ENCODE peak calls at places on chromosomes 12 and 14, in five cellular contexts. One of them, this sample, is unnamed.

GRCh38 chr14:68482772-68483395 is 310.0 kb downstream of the ZFP36L1 start:
- DNase-seq in upper lobe of right lung: no peak
- DNase-seq in neural progenitor cell: no peak
- DNase-seq in dorsolateral prefrontal cortex: no peak
- DNase-seq in NB4: no peak
- DNase-seq in this sample: no peak

GRCh38 chr14:85531594-85532391 is 1.8 kb downstream of the FLRT2 start:
- DNase-seq in upper lobe of right lung: peak; percentile 74
- DNase-seq in neural progenitor cell: peak; percentile 67
- DNase-seq in dorsolateral prefrontal cortex: peak; percentile 73
- DNase-seq in NB4: no peak
- DNase-seq in this sample: peak; percentile 51

GRCh38 chr12:6956332-6956727 is 5.2 kb downstream of the PTPN6 start:
- DNase-seq in upper lobe of right lung: peak; percentile 72
- DNase-seq in neural progenitor cell: no peak
- DNase-seq in dorsolateral prefrontal cortex: no peak
- DNase-seq in NB4: no peak
- DNase-seq in this sample: no peak

GRCh38 chr12:24554612-24555300 is 394.1 kb downstream of the BCAT1 start:
- DNase-seq in upper lobe of right lung: no peak
- DNase-seq in neural progenitor cell: no peak
- DNase-seq in dorsolateral prefrontal cortex: no peak
- DNase-seq in NB4: no peak
- DNase-seq in this sample: no peak

GRCh38 chr12:107360033-107360432 is 266.7 kb upstream of the CRY1 start:
- DNase-seq in upper lobe of right lung: no peak
- DNase-seq in neural progenitor cell: no peak
- DNase-seq in dorsolateral prefrontal cortex: no peak
- DNase-seq in NB4: no peak
- DNase-seq in this sample: no peak

GRCh38 chr14:60981626-60982455 is 796 bp downstream of the SLC38A6 start:
- DNase-seq in upper lobe of right lung: no peak
- DNase-seq in neural progenitor cell: peak; percentile 19
- DNase-seq in dorsolateral prefrontal cortex: no peak
- DNase-seq in NB4: peak; percentile 25
- DNase-seq in this sample: no peak

GRCh38 chr12:114625294-114625851 is 58.6 kb downstream of the TBX3 start:
- DNase-seq in upper lobe of right lung: no peak
- DNase-seq in neural progenitor cell: peak; percentile 83
- DNase-seq in dorsolateral prefrontal cortex: no peak
- DNase-seq in NB4: peak; percentile 66
- DNase-seq in this sample: no peak

GRCh38 chr14:58796201-58796600 is 158.4 kb downstream of the DACT1 start:
- DNase-seq in upper lobe of right lung: no peak
- DNase-seq in neural progenitor cell: no peak
- DNase-seq in dorsolateral prefrontal cortex: no peak
- DNase-seq in NB4: no peak
- DNase-seq in this sample: no peak

GRCh38 chr14:95504135-95505029 is 12.1 kb downstream of the SYNE3 start:
- DNase-seq in upper lobe of right lung: no peak
- DNase-seq in neural progenitor cell: no peak
- DNase-seq in dorsolateral prefrontal cortex: no peak
- DNase-seq in NB4: no peak
- DNase-seq in this sample: no peak

GRCh38 chr12:21839776-21840175 is 65.3 kb upstream of the KCNJ8 start:
- DNase-seq in upper lobe of right lung: no peak
- DNase-seq in neural progenitor cell: no peak
- DNase-seq in dorsolateral prefrontal cortex: no peak
- DNase-seq in NB4: no peak
- DNase-seq in this sample: no peak

GRCh38 chr12:109393437-109394345 is 46.0 kb downstream of the MYO1H start:
- DNase-seq in upper lobe of right lung: no peak
- DNase-seq in neural progenitor cell: peak; percentile 67
- DNase-seq in dorsolateral prefrontal cortex: peak; percentile 31
- DNase-seq in NB4: peak; percentile 75
- DNase-seq in this sample: no peak

GRCh38 chr12:40101747-40102146 is 4.1 kb downstream of the SLC2A13 start:
- DNase-seq in upper lobe of right lung: no peak
- DNase-seq in neural progenitor cell: no peak
- DNase-seq in dorsolateral prefrontal cortex: no peak
- DNase-seq in NB4: no peak
- DNase-seq in this sample: no peak

GRCh38 chr14:68683326-68683725 is 109.5 kb downstream of the ZFP36L1 start:
- DNase-seq in upper lobe of right lung: peak; percentile 36
- DNase-seq in neural progenitor cell: no peak
- DNase-seq in dorsolateral prefrontal cortex: peak; percentile 39
- DNase-seq in NB4: peak; percentile 75
- DNase-seq in this sample: no peak

GRCh38 chr12:47811581-47812484 is 7.9 kb downstream of the HDAC7 start:
- DNase-seq in upper lobe of right lung: no peak
- DNase-seq in neural progenitor cell: no peak
- DNase-seq in dorsolateral prefrontal cortex: no peak
- DNase-seq in NB4: peak; percentile 43
- DNase-seq in this sample: no peak

GRCh38 chr12:105960319-105961076 is 178.3 kb downstream of the NUAK1 start:
- DNase-seq in upper lobe of right lung: no peak
- DNase-seq in neural progenitor cell: no peak
- DNase-seq in dorsolateral prefrontal cortex: no peak
- DNase-seq in NB4: no peak
- DNase-seq in this sample: peak; percentile 64

GRCh38 chr12:105980048-105980447 is 158.7 kb downstream of the NUAK1 start:
- DNase-seq in upper lobe of right lung: no peak
- DNase-seq in neural progenitor cell: no peak
- DNase-seq in dorsolateral prefrontal cortex: no peak
- DNase-seq in NB4: no peak
- DNase-seq in this sample: no peak

GRCh38 chr12:3746758-3747157 is 6.2 kb downstream of the CRACR2A start:
- DNase-seq in upper lobe of right lung: no peak
- DNase-seq in neural progenitor cell: no peak
- DNase-seq in dorsolateral prefrontal cortex: no peak
- DNase-seq in NB4: no peak
- DNase-seq in this sample: no peak

GRCh38 chr14:32980178-32980886 is 41.7 kb downstream of the NPAS3 start:
- DNase-seq in upper lobe of right lung: no peak
- DNase-seq in neural progenitor cell: no peak
- DNase-seq in dorsolateral prefrontal cortex: no peak
- DNase-seq in NB4: no peak
- DNase-seq in this sample: no peak

GRCh38 chr12:127785936-127786335 is 481.0 kb upstream of the TMEM132C start:
- DNase-seq in upper lobe of right lung: no peak
- DNase-seq in neural progenitor cell: no peak
- DNase-seq in dorsolateral prefrontal cortex: no peak
- DNase-seq in NB4: no peak
- DNase-seq in this sample: no peak

GRCh38 chr14:70648374-70648773 is 6.7 kb downstream of the TTC9 start:
- DNase-seq in upper lobe of right lung: no peak
- DNase-seq in neural progenitor cell: no peak
- DNase-seq in dorsolateral prefrontal cortex: no peak
- DNase-seq in NB4: no peak
- DNase-seq in this sample: no peak

GRCh38 chr12:64825143-64826011 is 930 bp downstream of the TBC1D30 start:
- DNase-seq in upper lobe of right lung: peak; percentile 67
- DNase-seq in neural progenitor cell: peak; percentile 31
- DNase-seq in dorsolateral prefrontal cortex: peak; percentile 29
- DNase-seq in NB4: no peak
- DNase-seq in this sample: no peak

GRCh38 chr12:21818627-21819026 is 44.1 kb upstream of the KCNJ8 start:
- DNase-seq in upper lobe of right lung: no peak
- DNase-seq in neural progenitor cell: no peak
- DNase-seq in dorsolateral prefrontal cortex: no peak
- DNase-seq in NB4: no peak
- DNase-seq in this sample: no peak

GRCh38 chr12:113097716-113098427 is 37.7 kb downstream of the RASAL1 start:
- DNase-seq in upper lobe of right lung: no peak
- DNase-seq in neural progenitor cell: peak; percentile 74
- DNase-seq in dorsolateral prefrontal cortex: peak; percentile 91
- DNase-seq in NB4: no peak
- DNase-seq in this sample: no peak

GRCh38 chr12:4164591-4165558 is 108.7 kb upstream of the CCND2 start:
- DNase-seq in upper lobe of right lung: peak; percentile 66
- DNase-seq in neural progenitor cell: peak; percentile 66
- DNase-seq in dorsolateral prefrontal cortex: peak; percentile 40
- DNase-seq in NB4: peak; percentile 67
- DNase-seq in this sample: peak; percentile 50

GRCh38 chr12:51874486-51874885 is 13.4 kb upstream of the ANKRD33 start:
- DNase-seq in upper lobe of right lung: peak; percentile 30
- DNase-seq in neural progenitor cell: no peak
- DNase-seq in dorsolateral prefrontal cortex: no peak
- DNase-seq in NB4: no peak
- DNase-seq in this sample: no peak

GRCh38 chr14:32374155-32374554 is 45.1 kb downstream of the AKAP6 start:
- DNase-seq in upper lobe of right lung: no peak
- DNase-seq in neural progenitor cell: no peak
- DNase-seq in dorsolateral prefrontal cortex: no peak
- DNase-seq in NB4: no peak
- DNase-seq in this sample: no peak

GRCh38 chr12:24767016-24767415 is 181.9 kb downstream of the BCAT1 start:
- DNase-seq in upper lobe of right lung: no peak
- DNase-seq in neural progenitor cell: no peak
- DNase-seq in dorsolateral prefrontal cortex: no peak
- DNase-seq in NB4: no peak
- DNase-seq in this sample: no peak

DNA sequence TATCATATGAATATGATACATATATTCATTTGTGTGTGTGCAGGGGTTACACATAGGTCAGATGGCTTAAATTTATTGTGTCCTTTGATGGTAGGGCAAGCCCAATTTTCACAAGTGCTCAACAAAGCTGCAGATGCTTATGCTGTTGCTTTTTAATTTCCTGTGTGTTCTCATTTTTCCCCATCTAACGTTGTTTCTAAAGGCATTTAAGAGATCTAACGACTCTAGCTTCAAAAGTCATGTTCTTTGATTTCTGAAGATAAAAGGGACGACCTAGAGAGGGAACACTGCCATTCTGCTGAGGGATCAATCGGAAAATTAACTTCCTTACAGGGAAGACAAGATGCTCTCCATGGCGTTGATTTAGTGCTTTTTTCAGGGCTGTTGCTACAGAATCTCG is 79.1 kb upstream of the GNG2 start:
- DNase-seq in upper lobe of right lung: no peak
- DNase-seq in neural progenitor cell: no peak
- DNase-seq in dorsolateral prefrontal cortex: no peak
- DNase-seq in NB4: no peak
- DNase-seq in this sample: no peak
- H3K4me3 ChIP-seq in upper lobe of right lung: no peak overlapping the region
- H3K4me3 ChIP-seq in neural progenitor cell: no peak overlapping the region
- H3K4me3 ChIP-seq in dorsolateral prefrontal cortex: no peak overlapping the region
- H3K4me3 ChIP-seq in NB4: no peak overlapping the region
- H3K4me3 ChIP-seq in this sample: no peak overlapping the region

DNA sequence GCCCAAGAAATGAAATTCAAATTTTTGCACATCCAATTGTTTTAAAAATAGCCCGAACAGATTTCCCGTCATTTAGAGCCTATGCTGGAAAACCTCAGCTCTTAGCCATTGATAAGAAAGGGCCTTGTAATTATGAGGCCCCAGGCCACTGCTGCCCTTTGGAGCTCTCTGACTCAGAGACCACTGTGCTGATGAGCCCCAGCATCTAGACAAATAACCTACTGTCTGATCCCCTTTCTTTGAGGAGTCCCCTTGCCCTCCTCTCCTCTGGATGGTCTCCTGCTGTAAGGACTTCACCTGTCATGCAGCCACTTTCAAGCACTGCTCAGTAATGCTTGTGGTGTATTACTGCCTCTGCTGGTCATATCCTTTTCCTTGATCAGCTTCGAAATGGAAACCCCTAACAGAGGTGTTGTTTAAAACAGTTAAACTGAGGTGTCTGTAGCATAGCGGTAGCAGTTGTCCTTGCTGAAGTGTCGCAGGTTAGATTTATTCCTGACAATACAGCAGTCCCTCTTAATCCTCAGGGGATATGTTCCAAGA is 159.9 kb upstream of the SRRM4 start:
- DNase-seq in upper lobe of right lung: no peak
- DNase-seq in neural progenitor cell: peak; percentile 11
- DNase-seq in dorsolateral prefrontal cortex: no peak
- DNase-seq in NB4: no peak
- DNase-seq in this sample: no peak
- TF ChIP-seq CTCF in upper lobe of right lung: no peak
- TF ChIP-seq CTCF in neural progenitor cell: peak; percentile 32
- TF ChIP-seq CTCF in dorsolateral prefrontal cortex: no peak
- TF ChIP-seq CTCF in NB4: no peak
- TF ChIP-seq CTCF in this sample: no peak

DNA sequence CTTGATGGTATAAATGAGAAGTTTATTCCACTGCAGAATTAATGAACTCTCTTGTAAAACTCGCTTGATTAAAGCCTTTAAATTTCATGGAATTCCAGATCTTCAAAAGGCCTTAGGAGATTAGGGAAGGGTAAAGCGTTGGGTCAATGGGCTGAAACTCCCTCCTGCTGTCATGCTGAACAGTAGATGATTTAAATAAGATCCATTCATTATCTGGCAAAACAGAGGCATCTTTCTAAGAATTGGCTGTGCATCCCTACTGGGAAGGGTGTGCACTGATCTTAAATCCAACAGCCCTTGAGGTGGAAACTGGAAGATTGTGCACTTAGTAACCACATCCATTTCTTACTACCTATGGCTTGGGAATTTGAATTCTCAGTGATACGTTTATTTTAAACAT is 56.0 kb downstream of the PLCZ1 start:
- DNase-seq in upper lobe of right lung: no peak
- DNase-seq in neural progenitor cell: peak; percentile 82
- DNase-seq in dorsolateral prefrontal cortex: no peak
- DNase-seq in NB4: no peak
- DNase-seq in this sample: no peak
- H3K4me3 ChIP-seq in upper lobe of right lung: no peak overlapping the region
- H3K4me3 ChIP-seq in neural progenitor cell: peak overlapping the region; percentile 17
- H3K4me3 ChIP-seq in dorsolateral prefrontal cortex: no peak overlapping the region
- H3K4me3 ChIP-seq in NB4: no peak overlapping the region
- H3K4me3 ChIP-seq in this sample: no peak overlapping the region

DNA sequence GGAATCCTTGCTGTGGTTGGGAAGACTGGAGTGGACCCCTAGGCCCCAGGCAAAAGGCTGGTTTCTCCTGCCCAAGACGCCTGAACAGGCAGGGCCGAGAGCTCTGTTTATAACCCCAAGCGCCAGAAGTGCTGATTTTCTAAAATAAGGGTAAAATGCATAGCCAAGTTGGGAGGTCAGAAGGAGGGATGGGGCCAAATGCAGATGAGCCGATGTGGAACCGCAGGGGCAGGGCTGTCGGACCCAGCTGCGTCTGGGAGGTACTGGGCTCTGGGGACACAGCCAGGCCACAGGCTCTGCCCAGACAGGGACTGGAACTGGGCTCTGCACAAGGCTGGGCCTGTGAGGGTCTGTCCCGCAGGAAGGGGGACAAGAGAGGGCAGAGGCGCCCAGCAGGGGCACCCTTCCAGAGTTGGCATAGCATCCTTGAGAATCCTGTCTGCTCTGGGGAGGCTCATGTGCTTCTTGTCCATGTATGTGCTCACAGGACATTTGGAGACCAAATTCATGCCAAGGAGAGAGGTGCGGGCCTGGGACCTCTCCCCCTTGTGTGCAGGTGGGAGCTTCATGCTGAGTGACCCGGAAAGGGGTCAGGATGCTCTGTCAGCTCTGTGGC is 49.1 kb downstream of the JAG2 start:
- DNase-seq in upper lobe of right lung: no peak
- DNase-seq in neural progenitor cell: no peak
- DNase-seq in dorsolateral prefrontal cortex: no peak
- DNase-seq in NB4: no peak
- DNase-seq in this sample: no peak
- TF ChIP-seq CTCF in upper lobe of right lung: no peak
- TF ChIP-seq CTCF in neural progenitor cell: no peak
- TF ChIP-seq CTCF in dorsolateral prefrontal cortex: no peak
- TF ChIP-seq CTCF in NB4: no peak
- TF ChIP-seq CTCF in this sample: no peak

This sample was measured in lower lobe of right lung.